ENCODE peak calls at places on chromosomes 3 and 15, in nine cellular contexts. One of them, this sample, is unnamed.
A peak's percentile ranks its signal among the peaks of the same experiment; 100 is the strongest.

GRCh38 chr3:68441054-68441453 is 491.3 kb downstream of the TAFA4 start:
- DNase-seq in hippocampal formation: no peak
- DNase-seq in H7: no peak
- DNase-seq in dermis blood vessel endothelial cell: no peak
- DNase-seq in Kasumi-1: no peak
- DNase-seq in T-helper 2 cell: no peak
- DNase-seq in sciatic nerve: no peak
- DNase-seq in PC-9: no peak
- DNase-seq in colonic mucosa: no peak
- DNase-seq in this sample: no peak

GRCh38 chr3:40120816-40121215 is 188.7 kb upstream of the EIF1B start:
- DNase-seq in hippocampal formation: no peak
- DNase-seq in H7: no peak
- DNase-seq in dermis blood vessel endothelial cell: peak; percentile 17
- DNase-seq in Kasumi-1: no peak
- DNase-seq in T-helper 2 cell: no peak
- DNase-seq in sciatic nerve: no peak
- DNase-seq in PC-9: no peak
- DNase-seq in colonic mucosa: no peak
- DNase-seq in this sample: peak; percentile 70

GRCh38 chr3:153927107-153927506 is 194.1 kb upstream of the ARHGEF26 start:
- DNase-seq in hippocampal formation: peak; percentile 43
- DNase-seq in H7: no peak
- DNase-seq in dermis blood vessel endothelial cell: peak; percentile 55
- DNase-seq in Kasumi-1: peak; percentile 53
- DNase-seq in T-helper 2 cell: peak; percentile 2
- DNase-seq in sciatic nerve: no peak
- DNase-seq in PC-9: no peak
- DNase-seq in colonic mucosa: no peak
- DNase-seq in this sample: peak; percentile 22

GRCh38 chr15:70385052-70385451 is 287.3 kb upstream of the TLE3 start:
- DNase-seq in hippocampal formation: no peak
- DNase-seq in H7: no peak
- DNase-seq in dermis blood vessel endothelial cell: no peak
- DNase-seq in Kasumi-1: no peak
- DNase-seq in T-helper 2 cell: no peak
- DNase-seq in sciatic nerve: no peak
- DNase-seq in PC-9: no peak
- DNase-seq in colonic mucosa: no peak
- DNase-seq in this sample: no peak

GRCh38 chr15:41934843-41935242 is 37.5 kb downstream of the EHD4 start:
- DNase-seq in hippocampal formation: no peak
- DNase-seq in H7: peak; percentile 70
- DNase-seq in dermis blood vessel endothelial cell: peak; percentile 87
- DNase-seq in Kasumi-1: no peak
- DNase-seq in T-helper 2 cell: peak; percentile 89
- DNase-seq in sciatic nerve: no peak
- DNase-seq in PC-9: no peak
- DNase-seq in colonic mucosa: no peak
- DNase-seq in this sample: no peak

GRCh38 chr3:183892610-183893214 is 8.0 kb upstream of the PARL start:
- DNase-seq in hippocampal formation: no peak
- DNase-seq in H7: no peak
- DNase-seq in dermis blood vessel endothelial cell: peak; percentile 26
- DNase-seq in Kasumi-1: no peak
- DNase-seq in T-helper 2 cell: no peak
- DNase-seq in sciatic nerve: no peak
- DNase-seq in PC-9: no peak
- DNase-seq in colonic mucosa: peak; percentile 75
- DNase-seq in this sample: no peak

GRCh38 chr15:74785716-74786032 is 3.8 kb downstream of the CSK start:
- DNase-seq in hippocampal formation: no peak
- DNase-seq in H7: no peak
- DNase-seq in dermis blood vessel endothelial cell: no peak
- DNase-seq in Kasumi-1: no peak
- DNase-seq in T-helper 2 cell: peak; percentile 90
- DNase-seq in sciatic nerve: no peak
- DNase-seq in PC-9: no peak
- DNase-seq in colonic mucosa: no peak
- DNase-seq in this sample: no peak

GRCh38 chr3:192183109-192183508 is 544.2 kb downstream of the FGF12 start:
- DNase-seq in hippocampal formation: no peak
- DNase-seq in H7: no peak
- DNase-seq in dermis blood vessel endothelial cell: no peak
- DNase-seq in Kasumi-1: no peak
- DNase-seq in T-helper 2 cell: no peak
- DNase-seq in sciatic nerve: no peak
- DNase-seq in PC-9: no peak
- DNase-seq in colonic mucosa: no peak
- DNase-seq in this sample: no peak

GRCh38 chr15:75834011-75834410 is 9.2 kb upstream of the UBE2Q2 start:
- DNase-seq in hippocampal formation: no peak
- DNase-seq in H7: no peak
- DNase-seq in dermis blood vessel endothelial cell: no peak
- DNase-seq in Kasumi-1: no peak
- DNase-seq in T-helper 2 cell: no peak
- DNase-seq in sciatic nerve: no peak
- DNase-seq in PC-9: no peak
- DNase-seq in colonic mucosa: no peak
- DNase-seq in this sample: no peak

GRCh38 chr3:186534113-186534669 is 10.0 kb downstream of the CRYGS start:
- DNase-seq in hippocampal formation: no peak
- DNase-seq in H7: no peak
- DNase-seq in dermis blood vessel endothelial cell: no peak
- DNase-seq in Kasumi-1: peak; percentile 81
- DNase-seq in T-helper 2 cell: peak; percentile 25
- DNase-seq in sciatic nerve: no peak
- DNase-seq in PC-9: no peak
- DNase-seq in colonic mucosa: no peak
- DNase-seq in this sample: no peak

GRCh38 chr3:53490131-53490474 is 4.3 kb upstream of the CACNA1D start:
- DNase-seq in hippocampal formation: no peak
- DNase-seq in H7: no peak
- DNase-seq in dermis blood vessel endothelial cell: no peak
- DNase-seq in Kasumi-1: no peak
- DNase-seq in T-helper 2 cell: no peak
- DNase-seq in sciatic nerve: no peak
- DNase-seq in PC-9: no peak
- DNase-seq in colonic mucosa: no peak
- DNase-seq in this sample: no peak

GRCh38 chr3:38348903-38349302 is 2.3 kb downstream of the XYLB start:
- DNase-seq in hippocampal formation: peak; percentile 2
- DNase-seq in H7: no peak
- DNase-seq in dermis blood vessel endothelial cell: peak; percentile 53
- DNase-seq in Kasumi-1: peak; percentile 70
- DNase-seq in T-helper 2 cell: no peak
- DNase-seq in sciatic nerve: no peak
- DNase-seq in PC-9: no peak
- DNase-seq in colonic mucosa: no peak
- DNase-seq in this sample: no peak

GRCh38 chr15:99090011-99090699 is 14.7 kb upstream of the SYNM start:
- DNase-seq in hippocampal formation: no peak
- DNase-seq in H7: no peak
- DNase-seq in dermis blood vessel endothelial cell: no peak
- DNase-seq in Kasumi-1: no peak
- DNase-seq in T-helper 2 cell: peak; percentile 11
- DNase-seq in sciatic nerve: peak; percentile 19
- DNase-seq in PC-9: no peak
- DNase-seq in colonic mucosa: no peak
- DNase-seq in this sample: no peak

GRCh38 chr3:14265246-14265962 is 86.8 kb downstream of the LSM3 start:
- DNase-seq in hippocampal formation: no peak
- DNase-seq in H7: no peak
- DNase-seq in dermis blood vessel endothelial cell: no peak
- DNase-seq in Kasumi-1: no peak
- DNase-seq in T-helper 2 cell: peak; percentile 18
- DNase-seq in sciatic nerve: no peak
- DNase-seq in PC-9: peak; percentile 94
- DNase-seq in colonic mucosa: peak; percentile 29
- DNase-seq in this sample: no peak

GRCh38 chr3:14608298-14608697 is 43.3 kb upstream of the CCDC174 start:
- DNase-seq in hippocampal formation: no peak
- DNase-seq in H7: peak; percentile 64
- DNase-seq in dermis blood vessel endothelial cell: no peak
- DNase-seq in Kasumi-1: no peak
- DNase-seq in T-helper 2 cell: no peak
- DNase-seq in sciatic nerve: no peak
- DNase-seq in PC-9: no peak
- DNase-seq in colonic mucosa: no peak
- DNase-seq in this sample: no peak

GRCh38 chr15:81473177-81473576 is 99.2 kb upstream of the TMC3 start:
- DNase-seq in hippocampal formation: peak; percentile 23
- DNase-seq in H7: no peak
- DNase-seq in dermis blood vessel endothelial cell: no peak
- DNase-seq in Kasumi-1: no peak
- DNase-seq in T-helper 2 cell: no peak
- DNase-seq in sciatic nerve: no peak
- DNase-seq in PC-9: no peak
- DNase-seq in colonic mucosa: no peak
- DNase-seq in this sample: no peak

GRCh38 chr15:87816811-87817210 is 439.7 kb downstream of the NTRK3 start:
- DNase-seq in hippocampal formation: no peak
- DNase-seq in H7: no peak
- DNase-seq in dermis blood vessel endothelial cell: no peak
- DNase-seq in Kasumi-1: no peak
- DNase-seq in T-helper 2 cell: no peak
- DNase-seq in sciatic nerve: no peak
- DNase-seq in PC-9: no peak
- DNase-seq in colonic mucosa: no peak
- DNase-seq in this sample: peak; percentile 83

GRCh38 chr3:120743081-120743365 is 479 bp downstream of the GTF2E1 start:
- DNase-seq in hippocampal formation: no peak
- DNase-seq in H7: no peak
- DNase-seq in dermis blood vessel endothelial cell: peak; percentile 44
- DNase-seq in Kasumi-1: peak; percentile 21
- DNase-seq in T-helper 2 cell: peak; percentile 45
- DNase-seq in sciatic nerve: no peak
- DNase-seq in PC-9: no peak
- DNase-seq in colonic mucosa: no peak
- DNase-seq in this sample: no peak

GRCh38 chr15:71447328-71448250 is 332.3 kb downstream of the THSD4 start:
- DNase-seq in hippocampal formation: no peak
- DNase-seq in H7: no peak
- DNase-seq in dermis blood vessel endothelial cell: peak; percentile 71
- DNase-seq in Kasumi-1: no peak
- DNase-seq in T-helper 2 cell: no peak
- DNase-seq in sciatic nerve: no peak
- DNase-seq in PC-9: peak; percentile 92
- DNase-seq in colonic mucosa: no peak
- DNase-seq in this sample: no peak

GRCh38 chr3:187211532-187212274 is 14.4 kb downstream of the RTP1 start:
- DNase-seq in hippocampal formation: no peak
- DNase-seq in H7: no peak
- DNase-seq in dermis blood vessel endothelial cell: no peak
- DNase-seq in Kasumi-1: no peak
- DNase-seq in T-helper 2 cell: no peak
- DNase-seq in sciatic nerve: no peak
- DNase-seq in PC-9: peak; percentile 58
- DNase-seq in colonic mucosa: no peak
- DNase-seq in this sample: no peak

GRCh38 chr3:12752111-12752510 is 6.9 kb downstream of the TMEM40 start:
- DNase-seq in hippocampal formation: no peak
- DNase-seq in H7: no peak
- DNase-seq in dermis blood vessel endothelial cell: no peak
- DNase-seq in Kasumi-1: no peak
- DNase-seq in T-helper 2 cell: no peak
- DNase-seq in sciatic nerve: no peak
- DNase-seq in PC-9: no peak
- DNase-seq in colonic mucosa: no peak
- DNase-seq in this sample: no peak